ENCODE peak calls at places on chromosomes 16 and 17, in six cellular contexts. One of them, this sample, is unnamed.

GRCh38 chr17:38444151-38444550 is 15.9 kb downstream of the ARHGAP23 start:
- DNase-seq in AG04450: no peak
- DNase-seq in fibroblast of pulmonary artery: peak
- DNase-seq in MM.1S: peak
- DNase-seq in fibroblast of mammary gland: peak
- DNase-seq in heart left ventricle: peak
- DNase-seq in this sample: peak

GRCh38 chr17:4948166-4948996 is at the start of gene PFN1:
- DNase-seq in AG04450: peak
- DNase-seq in fibroblast of pulmonary artery: peak
- DNase-seq in MM.1S: peak
- DNase-seq in fibroblast of mammary gland: peak
- DNase-seq in heart left ventricle: peak
- DNase-seq in this sample: peak

GRCh38 chr16:59259964-59260348 is 525.8 kb upstream of the GOT2 start:
- DNase-seq in AG04450: no peak
- DNase-seq in fibroblast of pulmonary artery: no peak
- DNase-seq in MM.1S: no peak
- DNase-seq in fibroblast of mammary gland: no peak
- DNase-seq in heart left ventricle: no peak
- DNase-seq in this sample: no peak

GRCh38 chr17:32878211-32878610 is 1.3 kb upstream of the MYO1D start:
- DNase-seq in AG04450: no peak
- DNase-seq in fibroblast of pulmonary artery: peak
- DNase-seq in MM.1S: no peak
- DNase-seq in fibroblast of mammary gland: peak
- DNase-seq in heart left ventricle: no peak
- DNase-seq in this sample: no peak

GRCh38 chr16:72501739-72502653 is 330.0 kb upstream of the PMFBP1 start:
- DNase-seq in AG04450: peak
- DNase-seq in fibroblast of pulmonary artery: peak
- DNase-seq in MM.1S: peak
- DNase-seq in fibroblast of mammary gland: peak
- DNase-seq in heart left ventricle: peak
- DNase-seq in this sample: no peak

GRCh38 chr17:4492762-4493561 is 5.7 kb upstream of the SPNS2 start:
- DNase-seq in AG04450: no peak
- DNase-seq in fibroblast of pulmonary artery: peak
- DNase-seq in MM.1S: peak
- DNase-seq in fibroblast of mammary gland: peak
- DNase-seq in heart left ventricle: no peak
- DNase-seq in this sample: peak

GRCh38 chr16:83830769-83831450 is 23.1 kb downstream of the HSBP1 start:
- DNase-seq in AG04450: no peak
- DNase-seq in fibroblast of pulmonary artery: no peak
- DNase-seq in MM.1S: no peak
- DNase-seq in fibroblast of mammary gland: no peak
- DNase-seq in heart left ventricle: no peak
- DNase-seq in this sample: no peak

GRCh38 chr16:1542166-1542500 is 8.7 kb downstream of the TMEM204 start:
- DNase-seq in AG04450: no peak
- DNase-seq in fibroblast of pulmonary artery: no peak
- DNase-seq in MM.1S: no peak
- DNase-seq in fibroblast of mammary gland: no peak
- DNase-seq in heart left ventricle: no peak
- DNase-seq in this sample: no peak

GRCh38 chr17:77474292-77474988 is 333.7 kb downstream of the SEC14L1 start:
- DNase-seq in AG04450: no peak
- DNase-seq in fibroblast of pulmonary artery: peak
- DNase-seq in MM.1S: peak
- DNase-seq in fibroblast of mammary gland: peak
- DNase-seq in heart left ventricle: no peak
- DNase-seq in this sample: peak

GRCh38 chr17:65163990-65164495 is 26.9 kb downstream of the RGS9 start:
- DNase-seq in AG04450: no peak
- DNase-seq in fibroblast of pulmonary artery: peak
- DNase-seq in MM.1S: no peak
- DNase-seq in fibroblast of mammary gland: peak
- DNase-seq in heart left ventricle: no peak
- DNase-seq in this sample: no peak

GRCh38 chr17:41665566-41666335 is 22.9 kb upstream of the EIF1 start:
- DNase-seq in AG04450: peak
- DNase-seq in fibroblast of pulmonary artery: peak
- DNase-seq in MM.1S: peak
- DNase-seq in fibroblast of mammary gland: peak
- DNase-seq in heart left ventricle: peak
- DNase-seq in this sample: peak

GRCh38 chr17:30336369-30337171 is 2.7 kb upstream of the TMIGD1 start:
- DNase-seq in AG04450: no peak
- DNase-seq in fibroblast of pulmonary artery: peak
- DNase-seq in MM.1S: peak
- DNase-seq in fibroblast of mammary gland: peak
- DNase-seq in heart left ventricle: no peak
- DNase-seq in this sample: peak

GRCh38 chr16:67942200-67942509 is 1.8 kb downstream of the LCAT start:
- DNase-seq in AG04450: no peak
- DNase-seq in fibroblast of pulmonary artery: peak
- DNase-seq in MM.1S: peak
- DNase-seq in fibroblast of mammary gland: peak
- DNase-seq in heart left ventricle: no peak
- DNase-seq in this sample: no peak

GRCh38 chr16:80902306-80903154 is 98.1 kb upstream of the CDYL2 start:
- DNase-seq in AG04450: no peak
- DNase-seq in fibroblast of pulmonary artery: no peak
- DNase-seq in MM.1S: no peak
- DNase-seq in fibroblast of mammary gland: no peak
- DNase-seq in heart left ventricle: no peak
- DNase-seq in this sample: no peak

GRCh38 chr16:80899804-80900592 is 95.6 kb upstream of the CDYL2 start:
- DNase-seq in AG04450: peak
- DNase-seq in fibroblast of pulmonary artery: peak
- DNase-seq in MM.1S: no peak
- DNase-seq in fibroblast of mammary gland: peak
- DNase-seq in heart left ventricle: peak
- DNase-seq in this sample: no peak

GRCh38 chr16:80896778-80897177 is 92.4 kb upstream of the CDYL2 start:
- DNase-seq in AG04450: no peak
- DNase-seq in fibroblast of pulmonary artery: no peak
- DNase-seq in MM.1S: no peak
- DNase-seq in fibroblast of mammary gland: no peak
- DNase-seq in heart left ventricle: no peak
- DNase-seq in this sample: no peak

GRCh38 chr16:80903616-80904015 is 99.2 kb upstream of the CDYL2 start:
- DNase-seq in AG04450: no peak
- DNase-seq in fibroblast of pulmonary artery: no peak
- DNase-seq in MM.1S: no peak
- DNase-seq in fibroblast of mammary gland: no peak
- DNase-seq in heart left ventricle: no peak
- DNase-seq in this sample: no peak

DNA sequence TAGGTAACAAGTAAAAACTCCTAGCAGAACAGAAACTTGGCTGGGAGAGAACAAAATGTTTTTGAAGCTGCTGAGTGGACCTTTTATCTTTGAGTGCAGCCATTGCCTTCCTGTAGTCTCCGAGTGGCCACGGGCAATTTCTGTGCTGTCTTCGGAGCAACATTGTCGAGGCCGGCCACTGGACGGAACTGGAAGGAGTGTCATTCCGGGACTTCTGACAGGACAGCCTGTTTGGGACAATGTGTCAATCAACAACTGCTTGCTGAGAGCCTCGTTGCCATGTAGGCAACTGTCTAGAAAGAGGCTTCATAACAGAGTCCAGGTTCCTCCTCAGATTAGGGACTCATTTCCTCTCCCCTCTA is 96.2 kb upstream of the CDYL2 start:
- DNase-seq in AG04450: no peak
- DNase-seq in fibroblast of pulmonary artery: no peak
- DNase-seq in MM.1S: no peak
- DNase-seq in fibroblast of mammary gland: no peak
- DNase-seq in heart left ventricle: no peak
- DNase-seq in this sample: no peak
- H3K4me3 ChIP-seq in AG04450: peak
- H3K4me3 ChIP-seq in fibroblast of pulmonary artery: peak
- H3K4me3 ChIP-seq in MM.1S: no peak
- H3K4me3 ChIP-seq in fibroblast of mammary gland: peak
- H3K4me3 ChIP-seq in heart left ventricle: peak
- H3K4me3 ChIP-seq in this sample: no peak

GRCh38 chr16:4318171-4318910 is 2.5 kb downstream of the GLIS2 start:
- DNase-seq in AG04450: no peak
- DNase-seq in fibroblast of pulmonary artery: no peak
- DNase-seq in MM.1S: no peak
- DNase-seq in fibroblast of mammary gland: no peak
- DNase-seq in heart left ventricle: no peak
- DNase-seq in this sample: no peak

GRCh38 chr16:4319454-4319853 is 3.6 kb downstream of the GLIS2 start:
- DNase-seq in AG04450: no peak
- DNase-seq in fibroblast of pulmonary artery: no peak
- DNase-seq in MM.1S: peak
- DNase-seq in fibroblast of mammary gland: peak
- DNase-seq in heart left ventricle: no peak
- DNase-seq in this sample: peak

GRCh38 chr16:4320571-4321137 is 4.8 kb downstream of the GLIS2 start:
- DNase-seq in AG04450: no peak
- DNase-seq in fibroblast of pulmonary artery: no peak
- DNase-seq in MM.1S: no peak
- DNase-seq in fibroblast of mammary gland: no peak
- DNase-seq in heart left ventricle: no peak
- DNase-seq in this sample: no peak

GRCh38 chr16:4321286-4322120 is 5.6 kb downstream of the GLIS2 start:
- DNase-seq in AG04450: no peak
- DNase-seq in fibroblast of pulmonary artery: no peak
- DNase-seq in MM.1S: no peak
- DNase-seq in fibroblast of mammary gland: no peak
- DNase-seq in heart left ventricle: no peak
- DNase-seq in this sample: no peak

DNA sequence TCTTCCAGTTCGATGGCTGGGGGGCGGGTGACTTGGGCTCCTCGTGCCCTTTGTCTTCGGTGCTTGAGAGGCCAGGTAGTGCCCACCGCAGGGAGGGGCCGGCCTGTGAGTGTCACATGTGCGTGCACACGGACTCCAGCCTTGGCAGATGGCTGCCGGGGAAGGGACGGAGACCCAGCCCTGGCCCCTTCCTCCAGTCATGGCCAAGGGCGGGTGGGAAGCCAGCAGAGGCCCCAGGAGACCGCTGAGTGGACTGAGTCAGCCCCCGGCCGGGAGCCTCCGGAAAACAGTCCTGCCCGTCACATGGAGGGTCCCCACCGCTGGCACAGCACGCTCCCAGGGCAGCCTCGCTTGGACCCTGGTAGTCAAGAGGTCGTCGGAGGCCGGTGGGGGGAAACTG is 4.2 kb downstream of the GLIS2 start:
- DNase-seq in AG04450: no peak
- DNase-seq in fibroblast of pulmonary artery: no peak
- DNase-seq in MM.1S: no peak
- DNase-seq in fibroblast of mammary gland: peak
- DNase-seq in heart left ventricle: no peak
- DNase-seq in this sample: no peak
- H3K4me3 ChIP-seq in AG04450: no peak
- H3K4me3 ChIP-seq in fibroblast of pulmonary artery: no peak
- H3K4me3 ChIP-seq in MM.1S: no peak
- H3K4me3 ChIP-seq in fibroblast of mammary gland: no peak
- H3K4me3 ChIP-seq in heart left ventricle: peak
- H3K4me3 ChIP-seq in this sample: no peak

GRCh38 chr17:44543213-44543904 is 13.9 kb upstream of the FZD2 start:
- DNase-seq in AG04450: peak
- DNase-seq in fibroblast of pulmonary artery: peak
- DNase-seq in MM.1S: no peak
- DNase-seq in fibroblast of mammary gland: peak
- DNase-seq in heart left ventricle: no peak
- DNase-seq in this sample: no peak
- H3K4me3 ChIP-seq in AG04450: peak
- H3K4me3 ChIP-seq in fibroblast of pulmonary artery: no peak
- H3K4me3 ChIP-seq in MM.1S: no peak
- H3K4me3 ChIP-seq in fibroblast of mammary gland: no peak
- H3K4me3 ChIP-seq in heart left ventricle: no peak
- H3K4me3 ChIP-seq in this sample: no peak

GRCh38 chr16:30179931-30180330 is 3.5 kb upstream of the CORO1A start:
- DNase-seq in AG04450: no peak
- DNase-seq in fibroblast of pulmonary artery: no peak
- DNase-seq in MM.1S: no peak
- DNase-seq in fibroblast of mammary gland: no peak
- DNase-seq in heart left ventricle: no peak
- DNase-seq in this sample: no peak
- H3K4me3 ChIP-seq in AG04450: no peak
- H3K4me3 ChIP-seq in fibroblast of pulmonary artery: no peak
- H3K4me3 ChIP-seq in MM.1S: no peak
- H3K4me3 ChIP-seq in fibroblast of mammary gland: no peak
- H3K4me3 ChIP-seq in heart left ventricle: no peak
- H3K4me3 ChIP-seq in this sample: no peak

DNA sequence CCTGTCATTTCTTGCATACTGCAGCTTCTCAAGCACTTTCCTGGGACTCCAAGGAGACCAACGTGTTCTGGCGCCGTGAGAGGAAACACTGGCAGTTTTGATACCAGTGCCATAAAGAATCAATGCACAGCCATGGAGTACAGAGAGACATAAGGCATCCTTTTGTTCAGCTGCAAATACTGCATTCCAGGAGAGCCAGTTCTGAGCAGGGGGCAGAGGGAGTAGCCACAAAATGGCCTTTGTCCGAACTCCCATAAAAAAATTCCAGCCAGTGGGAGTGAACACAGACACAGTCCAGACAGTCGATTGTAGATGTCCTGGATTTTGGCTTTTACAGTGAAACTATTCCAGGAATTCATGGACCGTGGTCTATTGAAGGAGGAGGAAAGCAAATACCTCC is 36.2 kb upstream of the TEKT3 start:
- DNase-seq in AG04450: peak
- DNase-seq in fibroblast of pulmonary artery: peak
- DNase-seq in MM.1S: no peak
- DNase-seq in fibroblast of mammary gland: peak
- DNase-seq in heart left ventricle: no peak
- DNase-seq in this sample: no peak
- H3K4me3 ChIP-seq in AG04450: no peak
- H3K4me3 ChIP-seq in fibroblast of pulmonary artery: no peak
- H3K4me3 ChIP-seq in MM.1S: no peak
- H3K4me3 ChIP-seq in fibroblast of mammary gland: no peak
- H3K4me3 ChIP-seq in heart left ventricle: no peak
- H3K4me3 ChIP-seq in this sample: no peak

DNA sequence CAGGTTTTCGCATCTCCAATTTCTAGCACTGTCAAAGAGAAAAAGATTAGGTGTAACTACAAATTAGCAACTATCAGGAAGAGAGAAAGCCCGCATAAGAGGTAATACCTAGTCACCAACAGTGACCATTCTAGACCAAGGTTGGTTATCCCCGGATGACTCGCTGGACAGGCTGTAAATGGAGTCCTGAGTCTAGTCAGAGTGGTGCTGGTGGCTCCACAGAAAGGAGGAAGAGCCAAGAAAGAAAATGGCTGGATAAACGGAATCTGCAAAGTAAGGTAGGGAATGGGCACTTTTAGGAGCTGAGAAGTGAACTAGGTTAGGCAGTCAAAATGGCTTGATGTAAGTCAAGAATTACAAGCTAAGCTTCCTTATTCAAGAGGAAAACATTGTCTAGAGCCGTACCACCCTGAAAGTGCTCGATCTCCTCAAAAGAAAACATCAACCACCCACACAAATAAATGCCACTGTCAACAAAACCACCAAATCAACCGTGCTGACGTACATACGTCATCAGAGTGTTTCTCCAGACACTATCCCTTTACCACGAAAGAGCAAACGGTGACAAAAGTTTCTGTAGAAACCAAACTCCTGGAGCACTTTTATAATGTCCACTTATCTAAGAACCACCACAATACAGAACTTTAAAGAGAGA is 2.2 kb downstream of the GSPT1 start:
- DNase-seq in AG04450: no peak
- DNase-seq in fibroblast of pulmonary artery: no peak
- DNase-seq in MM.1S: no peak
- DNase-seq in fibroblast of mammary gland: peak
- DNase-seq in heart left ventricle: no peak
- DNase-seq in this sample: peak
- H3K4me3 ChIP-seq in AG04450: peak
- H3K4me3 ChIP-seq in fibroblast of pulmonary artery: peak
- H3K4me3 ChIP-seq in MM.1S: peak
- H3K4me3 ChIP-seq in fibroblast of mammary gland: peak
- H3K4me3 ChIP-seq in heart left ventricle: peak
- H3K4me3 ChIP-seq in this sample: peak

This sample was measured in CD4-positive, alpha-beta memory T cell.